ENCODE peak calls at places on chromosomes 12 and 14, in nine cellular contexts. One of them, this sample, is unnamed.
A peak's percentile ranks its signal among the peaks of the same experiment; 100 is the strongest.

GRCh38 chr12:8844665-8845064 is 22.2 kb downstream of the A2ML1 start:
- DNase-seq in body of pancreas: peak; percentile 73
- DNase-seq in left ventricle myocardium inferior: peak; percentile 74
- DNase-seq in ascending aorta: no peak
- DNase-seq in A673: no peak
- DNase-seq in tibial artery: no peak
- DNase-seq in Peyer's patch: no peak
- DNase-seq in heart right ventricle: peak; percentile 81
- DNase-seq in PC-3: no peak
- DNase-seq in this sample: peak; percentile 76

GRCh38 chr12:113435367-113435766 is 13.2 kb downstream of the SDSL start:
- DNase-seq in A673: no peak
- DNase-seq in Peyer's patch: no peak
- DNase-seq in ascending aorta: no peak
- DNase-seq in tibial artery: no peak
- DNase-seq in PC-3: no peak
- DNase-seq in left ventricle myocardium inferior: no peak
- DNase-seq in heart right ventricle: no peak
- DNase-seq in body of pancreas: no peak
- DNase-seq in this sample: no peak

GRCh38 chr14:88831285-88831684 is 6.8 kb downstream of the TTC8 start:
- DNase-seq in PC-3: peak; percentile 83
- DNase-seq in body of pancreas: no peak
- DNase-seq in tibial artery: peak; percentile 70
- DNase-seq in A673: peak; percentile 47
- DNase-seq in Peyer's patch: no peak
- DNase-seq in left ventricle myocardium inferior: no peak
- DNase-seq in ascending aorta: peak; percentile 77
- DNase-seq in heart right ventricle: no peak
- DNase-seq in this sample: no peak

GRCh38 chr12:12470751-12471300 is 91.8 kb downstream of the DUSP16 start:
- DNase-seq in ascending aorta: no peak
- DNase-seq in left ventricle myocardium inferior: no peak
- DNase-seq in body of pancreas: no peak
- DNase-seq in heart right ventricle: no peak
- DNase-seq in PC-3: peak; percentile 43
- DNase-seq in Peyer's patch: no peak
- DNase-seq in A673: no peak
- DNase-seq in tibial artery: no peak
- DNase-seq in this sample: no peak

GRCh38 chr14:53608369-53608768 is 348.3 kb downstream of the BMP4 start:
- DNase-seq in Peyer's patch: peak; percentile 75
- DNase-seq in A673: no peak
- DNase-seq in tibial artery: no peak
- DNase-seq in ascending aorta: no peak
- DNase-seq in heart right ventricle: no peak
- DNase-seq in left ventricle myocardium inferior: no peak
- DNase-seq in PC-3: peak; percentile 88
- DNase-seq in body of pancreas: peak; percentile 2
- DNase-seq in this sample: no peak

GRCh38 chr14:89630096-89630829 is 213.2 kb upstream of the FOXN3 start:
- DNase-seq in left ventricle myocardium inferior: peak; percentile 22
- DNase-seq in body of pancreas: no peak
- DNase-seq in PC-3: no peak
- DNase-seq in heart right ventricle: no peak
- DNase-seq in tibial artery: no peak
- DNase-seq in Peyer's patch: no peak
- DNase-seq in ascending aorta: no peak
- DNase-seq in A673: no peak
- DNase-seq in this sample: no peak

GRCh38 chr14:59631237-59631636 is 54.6 kb upstream of the CCDC175 start:
- DNase-seq in body of pancreas: no peak
- DNase-seq in tibial artery: no peak
- DNase-seq in PC-3: peak; percentile 58
- DNase-seq in left ventricle myocardium inferior: no peak
- DNase-seq in Peyer's patch: no peak
- DNase-seq in heart right ventricle: no peak
- DNase-seq in ascending aorta: no peak
- DNase-seq in A673: peak; percentile 52
- DNase-seq in this sample: no peak

GRCh38 chr12:127230843-127231260 is 1036.1 kb upstream of the TMEM132C start:
- DNase-seq in left ventricle myocardium inferior: no peak
- DNase-seq in ascending aorta: no peak
- DNase-seq in tibial artery: no peak
- DNase-seq in Peyer's patch: no peak
- DNase-seq in PC-3: peak; percentile 99
- DNase-seq in body of pancreas: no peak
- DNase-seq in heart right ventricle: no peak
- DNase-seq in A673: peak; percentile 59
- DNase-seq in this sample: no peak

GRCh38 chr12:88334271-88334670 is 192.2 kb downstream of the TMTC3 start:
- DNase-seq in A673: no peak
- DNase-seq in body of pancreas: peak; percentile 47
- DNase-seq in ascending aorta: no peak
- DNase-seq in tibial artery: no peak
- DNase-seq in heart right ventricle: no peak
- DNase-seq in left ventricle myocardium inferior: no peak
- DNase-seq in Peyer's patch: no peak
- DNase-seq in PC-3: peak; percentile 82
- DNase-seq in this sample: no peak
- H3K27ac ChIP-seq in A673: no peak overlapping the region
- H3K27ac ChIP-seq in body of pancreas: no peak overlapping the region
- H3K27ac ChIP-seq in ascending aorta: no peak overlapping the region
- H3K27ac ChIP-seq in tibial artery: no peak overlapping the region
- H3K27ac ChIP-seq in heart right ventricle: no peak overlapping the region
- H3K27ac ChIP-seq in left ventricle myocardium inferior: no peak overlapping the region
- H3K27ac ChIP-seq in Peyer's patch: no peak overlapping the region
- H3K27ac ChIP-seq in PC-3: peak overlapping the region; percentile 83
- H3K27ac ChIP-seq in this sample: no peak overlapping the region

DNA sequence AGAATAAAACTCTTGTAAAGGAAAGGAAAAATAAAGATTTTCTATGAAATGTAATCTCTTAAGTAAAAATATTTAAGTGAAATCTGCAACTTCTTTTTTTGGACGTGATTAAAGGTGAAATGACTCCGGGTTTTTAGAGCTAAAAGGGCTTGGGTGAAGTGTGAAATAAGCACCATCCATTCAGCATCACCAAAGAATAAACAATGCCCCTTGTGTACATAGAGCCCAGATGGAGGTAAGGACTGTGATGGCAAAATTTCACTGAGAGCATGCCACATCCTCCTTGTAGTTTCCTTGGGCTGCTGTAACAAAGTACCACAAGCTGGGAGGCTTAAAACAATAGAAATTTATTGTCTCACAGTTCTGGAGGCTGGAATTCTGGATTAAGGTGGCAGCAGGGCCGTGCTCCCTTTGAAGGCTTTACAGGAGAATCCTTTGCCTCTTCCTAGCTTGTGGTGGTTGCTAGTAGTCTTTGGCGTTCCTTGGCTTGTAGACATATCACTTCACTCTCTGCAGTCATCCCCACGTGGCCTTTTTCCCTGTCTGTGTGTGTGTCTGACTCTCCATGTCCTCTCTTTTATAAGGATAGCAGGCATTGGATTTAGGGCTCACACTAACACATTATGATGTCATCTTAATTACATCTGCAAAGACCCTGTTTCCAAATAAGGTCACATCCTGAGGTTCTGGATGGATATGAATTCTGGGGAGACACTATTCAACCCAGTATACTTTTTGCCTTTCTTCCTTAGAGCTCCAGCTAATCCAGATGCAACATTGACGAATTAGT is 24.2 kb downstream of the ZNF664 start:
- DNase-seq in PC-3: no peak
- DNase-seq in left ventricle myocardium inferior: no peak
- DNase-seq in tibial artery: no peak
- DNase-seq in heart right ventricle: no peak
- DNase-seq in Peyer's patch: no peak
- DNase-seq in A673: no peak
- DNase-seq in body of pancreas: no peak
- DNase-seq in ascending aorta: no peak
- DNase-seq in this sample: no peak
- TF ChIP-seq CTCF in PC-3: no peak
- TF ChIP-seq CTCF in left ventricle myocardium inferior: no peak
- TF ChIP-seq CTCF in tibial artery: no peak
- TF ChIP-seq CTCF in heart right ventricle: no peak
- TF ChIP-seq CTCF in Peyer's patch: no peak
- TF ChIP-seq CTCF in A673: no peak
- TF ChIP-seq CTCF in body of pancreas: no peak
- TF ChIP-seq CTCF in ascending aorta: no peak
- TF ChIP-seq CTCF in this sample: no peak

DNA sequence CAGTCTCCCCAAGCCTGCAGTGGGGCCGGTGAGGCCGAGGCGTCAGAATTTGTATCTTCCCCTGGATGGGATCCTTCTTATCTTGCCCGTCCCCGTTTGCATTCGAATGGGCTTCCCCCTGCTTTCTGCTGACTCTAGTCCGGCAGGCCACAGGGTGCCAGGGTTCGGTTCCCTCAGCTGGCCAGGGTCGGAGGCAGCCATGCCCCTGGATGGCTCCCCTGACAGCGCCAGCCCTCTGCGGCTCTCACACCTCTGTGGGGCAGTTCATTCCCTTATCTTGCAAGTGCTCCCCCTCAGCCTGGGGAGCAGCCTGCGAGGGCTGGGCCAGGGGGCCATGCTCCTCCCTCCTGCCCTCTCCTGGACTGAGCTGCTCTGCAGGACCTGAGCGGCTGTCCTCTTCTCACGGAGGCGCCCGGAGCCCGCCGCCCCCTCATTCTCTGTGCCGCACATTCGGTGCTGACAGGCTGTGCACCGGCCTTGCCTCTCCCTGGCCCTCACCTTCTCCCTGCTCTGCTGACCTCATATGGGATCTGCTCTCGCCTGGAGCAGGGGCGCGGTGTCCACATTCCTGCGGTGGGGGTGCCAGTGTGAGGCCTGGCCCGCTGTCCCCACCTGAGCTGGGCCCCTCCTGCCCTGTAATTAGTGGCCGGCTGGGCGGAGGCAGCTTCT is 32.8 kb downstream of the KIF26A start:
- DNase-seq in body of pancreas: peak; percentile 67
- DNase-seq in A673: no peak
- DNase-seq in heart right ventricle: no peak
- DNase-seq in ascending aorta: no peak
- DNase-seq in left ventricle myocardium inferior: no peak
- DNase-seq in Peyer's patch: no peak
- DNase-seq in PC-3: peak; percentile 51
- DNase-seq in tibial artery: no peak
- DNase-seq in this sample: no peak
- H3K4me3 ChIP-seq in body of pancreas: no peak overlapping the region
- H3K4me3 ChIP-seq in A673: no peak overlapping the region
- H3K4me3 ChIP-seq in heart right ventricle: no peak overlapping the region
- H3K4me3 ChIP-seq in ascending aorta: no peak overlapping the region
- H3K4me3 ChIP-seq in left ventricle myocardium inferior: peak overlapping the region; percentile 33
- H3K4me3 ChIP-seq in Peyer's patch: no peak overlapping the region
- H3K4me3 ChIP-seq in PC-3: peak overlapping the region; percentile 55
- H3K4me3 ChIP-seq in tibial artery: no peak overlapping the region
- H3K4me3 ChIP-seq in this sample: no peak overlapping the region

GRCh38 chr12:25041006-25041741 is 92.3 kb upstream of the BCAT1 start:
- DNase-seq in body of pancreas: no peak
- DNase-seq in PC-3: no peak
- DNase-seq in A673: no peak
- DNase-seq in ascending aorta: no peak
- DNase-seq in left ventricle myocardium inferior: no peak
- DNase-seq in tibial artery: no peak
- DNase-seq in heart right ventricle: no peak
- DNase-seq in Peyer's patch: peak; percentile 46
- DNase-seq in this sample: no peak

GRCh38 chr12:25045869-25046268 is 97.0 kb upstream of the BCAT1 start:
- DNase-seq in Peyer's patch: no peak
- DNase-seq in PC-3: no peak
- DNase-seq in heart right ventricle: no peak
- DNase-seq in A673: no peak
- DNase-seq in tibial artery: no peak
- DNase-seq in left ventricle myocardium inferior: no peak
- DNase-seq in ascending aorta: no peak
- DNase-seq in body of pancreas: no peak
- DNase-seq in this sample: no peak

GRCh38 chr12:25034676-25035075 is 85.8 kb upstream of the BCAT1 start:
- DNase-seq in PC-3: no peak
- DNase-seq in A673: no peak
- DNase-seq in ascending aorta: no peak
- DNase-seq in body of pancreas: no peak
- DNase-seq in heart right ventricle: no peak
- DNase-seq in left ventricle myocardium inferior: no peak
- DNase-seq in Peyer's patch: no peak
- DNase-seq in tibial artery: no peak
- DNase-seq in this sample: no peak

DNA sequence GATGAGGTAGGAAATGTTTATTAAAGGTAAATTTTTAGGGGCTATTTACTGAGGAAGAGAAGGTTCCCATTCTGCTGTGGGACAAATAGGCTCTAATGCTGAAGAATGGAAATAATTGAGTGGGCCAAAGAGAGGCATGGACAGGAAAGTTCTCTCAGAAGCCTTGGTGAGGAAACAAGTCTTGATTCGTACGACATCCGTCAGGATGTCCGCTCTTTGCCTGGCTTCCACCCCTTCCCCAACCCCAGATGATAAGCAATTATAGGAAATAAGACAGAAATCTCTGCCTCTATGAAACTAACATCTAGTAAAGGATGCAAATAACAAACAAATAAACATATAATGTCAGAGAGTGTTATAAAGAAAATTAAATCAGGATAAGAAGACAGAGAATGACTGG is 91.7 kb upstream of the BCAT1 start:
- DNase-seq in A673: no peak
- DNase-seq in tibial artery: no peak
- DNase-seq in PC-3: no peak
- DNase-seq in Peyer's patch: no peak
- DNase-seq in body of pancreas: no peak
- DNase-seq in ascending aorta: no peak
- DNase-seq in left ventricle myocardium inferior: no peak
- DNase-seq in heart right ventricle: no peak
- DNase-seq in this sample: no peak
- H3K27ac ChIP-seq in A673: no peak overlapping the region
- H3K27ac ChIP-seq in tibial artery: no peak overlapping the region
- H3K27ac ChIP-seq in PC-3: no peak overlapping the region
- H3K27ac ChIP-seq in Peyer's patch: no peak overlapping the region
- H3K27ac ChIP-seq in body of pancreas: no peak overlapping the region
- H3K27ac ChIP-seq in ascending aorta: no peak overlapping the region
- H3K27ac ChIP-seq in left ventricle myocardium inferior: peak overlapping the region; percentile 50
- H3K27ac ChIP-seq in heart right ventricle: no peak overlapping the region
- H3K27ac ChIP-seq in this sample: peak overlapping the region; percentile 59

GRCh38 chr12:76080729-76081415 is 3.6 kb downstream of the NAP1L1 start:
- DNase-seq in PC-3: peak; percentile 13
- DNase-seq in body of pancreas: no peak
- DNase-seq in Peyer's patch: no peak
- DNase-seq in ascending aorta: no peak
- DNase-seq in A673: peak; percentile 41
- DNase-seq in tibial artery: no peak
- DNase-seq in heart right ventricle: no peak
- DNase-seq in left ventricle myocardium inferior: no peak
- DNase-seq in this sample: no peak
- TF ChIP-seq CTCF in PC-3: peak; percentile 45
- TF ChIP-seq CTCF in body of pancreas: no peak
- TF ChIP-seq CTCF in Peyer's patch: no peak
- TF ChIP-seq CTCF in ascending aorta: no peak
- TF ChIP-seq CTCF in A673: peak; percentile 15
- TF ChIP-seq CTCF in tibial artery: no peak
- TF ChIP-seq CTCF in heart right ventricle: no peak
- TF ChIP-seq CTCF in left ventricle myocardium inferior: no peak
- TF ChIP-seq CTCF in this sample: no peak